ENCODE peak calls at places on chromosome 12, in four cellular contexts. One of them, this sample, is unnamed.

GRCh38 chr12:26274441-26275312 is 79.3 kb downstream of the SSPN start:
- DNase-seq in lower leg skin: peak
- DNase-seq in fibroblast of pulmonary artery: peak
- DNase-seq in mucosa of descending colon: peak
- DNase-seq in this sample: peak

GRCh38 chr12:88644946-88645702 is 64.9 kb upstream of the KITLG start:
- DNase-seq in lower leg skin: no peak
- DNase-seq in mucosa of descending colon: no peak
- DNase-seq in fibroblast of pulmonary artery: no peak
- DNase-seq in this sample: no peak

GRCh38 chr12:119153477-119154434 is 25.0 kb upstream of the HSPB8 start:
- DNase-seq in mucosa of descending colon: peak
- DNase-seq in fibroblast of pulmonary artery: peak
- DNase-seq in lower leg skin: no peak
- DNase-seq in this sample: peak

GRCh38 chr12:55717397-55718007 is 1.7 kb downstream of the BLOC1S1 start:
- DNase-seq in fibroblast of pulmonary artery: no peak
- DNase-seq in lower leg skin: no peak
- DNase-seq in mucosa of descending colon: peak
- DNase-seq in this sample: no peak

GRCh38 chr12:109273354-109273753 is 35.7 kb downstream of the FOXN4 start:
- DNase-seq in lower leg skin: no peak
- DNase-seq in fibroblast of pulmonary artery: no peak
- DNase-seq in mucosa of descending colon: no peak
- DNase-seq in this sample: no peak

GRCh38 chr12:45281994-45282393 is 66.1 kb downstream of the ANO6 start:
- DNase-seq in fibroblast of pulmonary artery: no peak
- DNase-seq in mucosa of descending colon: no peak
- DNase-seq in lower leg skin: no peak
- DNase-seq in this sample: no peak

GRCh38 chr12:69241444-69242092 is 2.2 kb downstream of the CPSF6 start:
- DNase-seq in mucosa of descending colon: no peak
- DNase-seq in lower leg skin: no peak
- DNase-seq in fibroblast of pulmonary artery: no peak
- DNase-seq in this sample: no peak

GRCh38 chr12:112367986-112368385 is 14.2 kb downstream of the HECTD4 start:
- DNase-seq in mucosa of descending colon: no peak
- DNase-seq in fibroblast of pulmonary artery: no peak
- DNase-seq in lower leg skin: no peak
- DNase-seq in this sample: no peak

GRCh38 chr12:58920956-58921861 is 905 bp upstream of the LRIG3 start:
- DNase-seq in mucosa of descending colon: no peak
- DNase-seq in lower leg skin: no peak
- DNase-seq in fibroblast of pulmonary artery: no peak
- DNase-seq in this sample: no peak

GRCh38 chr12:112236386-112236785 is 111.0 kb downstream of the TRAFD1 start:
- DNase-seq in fibroblast of pulmonary artery: no peak
- DNase-seq in mucosa of descending colon: no peak
- DNase-seq in lower leg skin: no peak
- DNase-seq in this sample: no peak

GRCh38 chr12:106428379-106428778 is 70.8 kb downstream of the POLR3B start:
- DNase-seq in fibroblast of pulmonary artery: peak
- DNase-seq in mucosa of descending colon: no peak
- DNase-seq in lower leg skin: no peak
- DNase-seq in this sample: no peak

GRCh38 chr12:94185801-94186200 is 37.4 kb downstream of the PLXNC1 start:
- DNase-seq in lower leg skin: no peak
- DNase-seq in mucosa of descending colon: no peak
- DNase-seq in fibroblast of pulmonary artery: no peak
- DNase-seq in this sample: no peak

GRCh38 chr12:94180558-94181296 is 32.4 kb downstream of the PLXNC1 start:
- DNase-seq in mucosa of descending colon: no peak
- DNase-seq in fibroblast of pulmonary artery: no peak
- DNase-seq in lower leg skin: no peak
- DNase-seq in this sample: no peak

GRCh38 chr12:94184995-94185711 is 36.8 kb downstream of the PLXNC1 start:
- DNase-seq in fibroblast of pulmonary artery: no peak
- DNase-seq in mucosa of descending colon: peak
- DNase-seq in lower leg skin: no peak
- DNase-seq in this sample: no peak

GRCh38 chr12:94183702-94184379 is 35.5 kb downstream of the PLXNC1 start:
- DNase-seq in fibroblast of pulmonary artery: no peak
- DNase-seq in mucosa of descending colon: no peak
- DNase-seq in lower leg skin: no peak
- DNase-seq in this sample: no peak

DNA sequence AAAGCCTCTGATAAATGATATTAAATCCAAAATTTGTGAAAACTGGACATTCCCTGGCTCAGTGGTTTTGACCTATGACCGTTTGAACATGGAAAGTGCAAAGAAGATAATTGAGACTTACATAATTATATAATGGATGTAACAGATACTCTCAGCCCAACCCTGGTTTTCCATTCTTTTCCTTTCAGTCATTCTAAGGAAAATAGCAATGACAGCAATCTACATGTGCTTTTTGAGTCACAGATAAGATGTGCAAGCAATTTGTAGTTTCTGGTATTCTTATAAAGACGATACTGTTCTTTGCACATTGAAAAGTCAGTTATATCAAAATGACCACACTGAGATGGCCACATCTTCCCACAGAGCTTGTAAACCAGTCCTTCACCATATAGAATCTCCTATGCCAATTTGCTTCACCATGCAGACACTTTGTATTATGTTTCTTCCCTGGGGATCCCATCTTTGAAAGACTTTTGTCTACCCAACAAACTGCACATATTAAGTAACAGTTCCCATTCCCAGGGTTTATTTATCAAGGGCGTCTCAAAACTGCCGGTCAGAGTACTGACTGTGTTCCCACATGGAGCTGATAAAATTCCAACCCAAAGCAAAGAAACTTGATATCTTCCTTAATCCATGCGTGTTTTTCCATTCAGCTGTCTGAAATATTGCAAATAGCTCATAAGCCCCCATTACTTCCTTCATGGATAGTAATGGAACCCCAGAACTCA is 34.8 kb downstream of the PLXNC1 start:
- DNase-seq in lower leg skin: no peak
- DNase-seq in fibroblast of pulmonary artery: no peak
- DNase-seq in mucosa of descending colon: no peak
- DNase-seq in this sample: no peak
- H3K4me3 ChIP-seq in lower leg skin: no peak
- H3K4me3 ChIP-seq in fibroblast of pulmonary artery: no peak
- H3K4me3 ChIP-seq in mucosa of descending colon: no peak
- H3K4me3 ChIP-seq in this sample: no peak

DNA sequence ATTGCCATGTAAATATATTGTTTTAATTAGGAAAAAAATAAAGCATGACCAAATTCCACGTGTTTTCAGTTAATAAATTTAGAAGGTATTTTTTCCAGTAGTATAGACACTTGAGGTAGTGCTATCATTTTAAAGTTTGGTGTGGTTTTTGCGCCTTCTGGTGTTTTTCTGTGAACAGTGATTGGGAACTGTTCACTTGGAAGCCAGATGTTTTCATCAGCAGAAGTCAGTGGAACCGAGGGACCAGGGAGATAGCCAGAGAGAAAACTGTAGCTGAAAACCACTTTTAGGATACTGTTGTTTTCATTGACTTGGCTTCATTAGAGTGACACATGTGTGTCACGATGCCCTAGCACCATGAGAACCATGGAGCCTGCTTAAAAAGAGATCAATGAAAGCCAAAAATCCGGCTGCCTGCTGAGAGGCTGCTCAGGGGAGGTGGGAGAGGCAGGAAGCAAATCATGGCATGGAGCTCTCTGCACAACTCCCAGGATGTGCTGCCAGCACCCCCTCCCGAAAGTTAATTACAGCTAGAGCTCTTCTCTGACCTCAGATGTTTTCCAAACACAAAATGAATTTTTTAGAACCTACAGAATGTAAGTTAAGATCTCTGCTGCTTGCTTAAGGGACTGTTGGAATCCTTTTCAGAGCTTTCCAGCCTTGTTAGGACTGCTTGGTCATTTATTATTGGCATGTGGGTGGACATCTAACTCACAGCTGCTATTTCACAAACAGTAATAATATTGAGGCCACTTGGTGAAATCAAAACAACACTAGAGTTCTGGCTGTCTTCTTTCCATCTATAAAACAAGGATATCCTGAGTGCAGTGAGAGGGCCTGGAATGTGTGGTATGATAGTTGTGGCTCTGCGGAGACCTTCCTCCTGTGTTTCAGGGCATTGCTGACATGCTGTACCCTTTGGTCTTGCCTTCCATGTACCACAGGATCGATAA is 192.3 kb downstream of the ANO4 start:
- DNase-seq in mucosa of descending colon: no peak
- DNase-seq in fibroblast of pulmonary artery: no peak
- DNase-seq in lower leg skin: no peak
- DNase-seq in this sample: no peak
- TF ChIP-seq CTCF in mucosa of descending colon: no peak
- TF ChIP-seq CTCF in fibroblast of pulmonary artery: no peak
- TF ChIP-seq CTCF in lower leg skin: no peak
- TF ChIP-seq CTCF in this sample: no peak

GRCh38 chr12:113591480-113591971 is 119.9 kb upstream of the LHX5 start:
- DNase-seq in mucosa of descending colon: no peak
- DNase-seq in fibroblast of pulmonary artery: no peak
- DNase-seq in lower leg skin: no peak
- DNase-seq in this sample: no peak
- H3K4me3 ChIP-seq in mucosa of descending colon: no peak
- H3K4me3 ChIP-seq in fibroblast of pulmonary artery: no peak
- H3K4me3 ChIP-seq in lower leg skin: no peak
- H3K4me3 ChIP-seq in this sample: no peak

DNA sequence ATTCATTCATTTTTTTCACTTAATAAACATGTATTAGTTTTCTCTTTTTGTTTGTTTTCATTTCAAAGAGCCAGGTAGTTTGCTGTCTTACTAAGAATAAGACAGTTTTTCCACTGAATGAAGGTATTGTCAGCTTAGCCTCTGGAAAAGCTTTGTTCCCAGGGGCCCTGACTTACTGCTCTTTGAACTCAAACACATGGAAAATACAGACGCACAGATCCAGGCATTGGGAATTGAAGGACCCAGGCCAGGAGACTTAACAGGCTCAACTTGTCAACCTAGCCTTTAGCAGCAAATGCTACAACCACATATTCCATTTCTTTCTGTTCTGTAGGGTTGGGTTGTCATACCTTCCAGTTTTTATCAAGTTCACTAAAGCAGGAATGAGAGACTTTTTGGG is 38.5 kb upstream of the SLCO1C1 start:
- DNase-seq in mucosa of descending colon: no peak
- DNase-seq in lower leg skin: no peak
- DNase-seq in fibroblast of pulmonary artery: no peak
- DNase-seq in this sample: no peak
- TF ChIP-seq CTCF in mucosa of descending colon: no peak
- TF ChIP-seq CTCF in lower leg skin: no peak
- TF ChIP-seq CTCF in fibroblast of pulmonary artery: no peak
- TF ChIP-seq CTCF in this sample: no peak

GRCh38 chr12:6539276-6540134 is 5.2 kb downstream of the GAPDH start:
- DNase-seq in fibroblast of pulmonary artery: no peak
- DNase-seq in mucosa of descending colon: peak
- DNase-seq in lower leg skin: peak
- DNase-seq in this sample: no peak
- H3K4me3 ChIP-seq in fibroblast of pulmonary artery: no peak
- H3K4me3 ChIP-seq in mucosa of descending colon: no peak
- H3K4me3 ChIP-seq in lower leg skin: no peak
- H3K4me3 ChIP-seq in this sample: no peak

DNA sequence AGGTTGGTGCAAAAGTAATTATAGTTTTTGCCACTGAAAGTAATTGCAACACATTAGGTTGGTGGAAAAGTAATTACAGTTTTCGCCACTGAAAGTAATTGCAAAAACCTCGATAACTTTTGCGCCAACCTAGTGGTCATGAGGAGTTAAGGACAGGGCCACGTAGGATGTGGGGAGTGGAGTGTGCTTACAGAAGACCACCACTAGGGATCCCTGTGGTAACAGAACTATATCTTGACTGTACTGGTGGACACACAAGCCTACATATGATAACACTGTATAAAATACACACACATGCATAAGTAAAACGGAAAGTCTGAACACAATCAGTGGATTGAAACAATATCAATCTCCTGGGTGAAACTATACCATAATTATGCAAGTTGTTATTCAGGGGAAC is 187.4 kb upstream of the ABCD2 start:
- DNase-seq in lower leg skin: no peak
- DNase-seq in mucosa of descending colon: no peak
- DNase-seq in fibroblast of pulmonary artery: peak
- DNase-seq in this sample: no peak
- TF ChIP-seq CTCF in lower leg skin: no peak
- TF ChIP-seq CTCF in mucosa of descending colon: no peak
- TF ChIP-seq CTCF in fibroblast of pulmonary artery: peak
- TF ChIP-seq CTCF in this sample: no peak

DNA sequence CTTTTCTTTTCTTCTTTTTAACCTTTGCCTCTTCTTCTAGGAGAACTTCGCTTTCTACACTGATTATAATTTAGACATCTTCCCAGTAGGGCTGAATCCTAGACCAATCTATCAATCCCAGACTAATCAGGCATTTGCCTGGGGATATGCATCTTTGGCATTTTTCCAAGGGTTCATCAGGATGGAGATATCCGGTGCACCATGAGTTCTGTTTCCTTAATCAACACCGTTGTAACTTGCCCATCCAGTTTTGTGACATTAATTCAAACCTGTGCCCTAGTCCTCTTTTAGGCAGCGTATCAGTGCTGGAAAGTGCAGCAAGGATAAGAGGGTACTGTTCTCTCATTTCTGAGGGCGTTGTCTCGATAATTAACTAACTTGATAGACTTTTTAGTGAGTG is 617 bp upstream of the MGP start:
- DNase-seq in lower leg skin: no peak
- DNase-seq in fibroblast of pulmonary artery: no peak
- DNase-seq in mucosa of descending colon: no peak
- DNase-seq in this sample: no peak
- H3K4me3 ChIP-seq in lower leg skin: no peak
- H3K4me3 ChIP-seq in fibroblast of pulmonary artery: peak
- H3K4me3 ChIP-seq in mucosa of descending colon: no peak
- H3K4me3 ChIP-seq in this sample: no peak

DNA sequence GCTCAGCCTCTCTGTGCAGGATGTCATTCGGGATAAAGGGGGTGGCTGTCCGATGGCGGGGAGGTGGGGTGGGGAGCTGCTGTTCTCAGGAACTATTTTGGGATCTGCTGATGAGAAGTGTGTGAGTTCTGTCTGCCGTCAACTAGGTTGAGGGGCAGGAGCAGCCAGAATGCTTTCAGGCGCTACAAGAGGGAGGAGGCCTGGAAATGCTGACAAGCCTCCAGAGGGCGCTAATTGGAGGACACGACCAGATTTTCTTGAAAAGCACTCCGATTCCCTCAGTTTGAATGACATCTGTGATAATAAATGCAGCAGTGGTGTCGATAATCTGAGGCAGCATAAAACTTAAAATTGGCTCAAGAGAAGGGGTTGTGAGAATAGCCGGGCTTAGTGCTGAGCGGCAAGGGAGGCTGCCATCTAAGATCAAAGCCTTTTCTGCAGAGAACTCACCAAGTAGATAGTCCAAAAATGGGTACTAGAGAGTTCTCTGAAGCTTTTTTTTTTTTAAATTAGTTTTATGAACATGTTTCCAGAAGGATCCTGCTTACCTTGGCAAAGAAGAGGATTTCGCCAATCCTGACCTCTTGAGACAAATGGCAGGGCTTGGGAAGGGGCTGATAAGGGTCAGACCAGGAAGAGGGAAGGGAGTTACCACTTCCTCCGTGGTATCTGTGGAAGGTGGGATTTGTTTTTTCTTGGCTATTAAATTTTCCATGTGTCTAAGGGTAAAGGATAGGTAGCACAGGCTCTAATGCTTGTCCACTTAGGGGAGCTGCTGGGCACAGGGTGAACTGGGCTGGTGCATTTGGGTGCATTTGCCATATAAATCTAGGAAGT is 94.4 kb downstream of the CRACR2A start:
- DNase-seq in mucosa of descending colon: peak
- DNase-seq in lower leg skin: no peak
- DNase-seq in fibroblast of pulmonary artery: peak
- DNase-seq in this sample: no peak
- TF ChIP-seq CTCF in mucosa of descending colon: no peak
- TF ChIP-seq CTCF in lower leg skin: no peak
- TF ChIP-seq CTCF in fibroblast of pulmonary artery: peak
- TF ChIP-seq CTCF in this sample: peak

This sample was measured in dorsolateral prefrontal cortex.